ENCODE peak calls at places on chromosomes 5 and 9, in four cellular contexts. E, H, A and D are unnamed samples.

GRCh38 chr9:95752129-95752731 is 123.3 kb upstream of the ERCC6L2 start:
- DNase-seq in A (peak), H (no peak), E (no peak), D (no peak)

GRCh38 chr5:56814963-56815656 is at the start of gene MAP3K1:
- DNase-seq in H (peak), A (peak), E (peak), D (peak)

GRCh38 chr5:65102501-65102825 is 333.7 kb downstream of the CWC27 start:
- DNase-seq in A (no peak), H (no peak), E (no peak), D (peak)

GRCh38 chr5:135843571-135844337 is 9.3 kb downstream of the SLC25A48 start:
- DNase-seq in E (no peak), H (no peak), A (no peak), D (no peak)

GRCh38 chr9:36625006-36625600 is 52.4 kb downstream of the MELK start:
- DNase-seq in A (peak), E (no peak), H (peak), D (peak)

GRCh38 chr9:123749580-123750202 is 180.2 kb downstream of the DENND1A start:
- DNase-seq in E (no peak), A (no peak), H (no peak), D (no peak)

GRCh38 chr5:67012241-67012640 is 184.4 kb downstream of the CD180 start:
- DNase-seq in E (no peak), A (no peak), H (no peak), D (no peak)

GRCh38 chr9:134602547-134603362 is 38.8 kb upstream of the COL5A1 start:
- DNase-seq in A (peak), E (peak), H (peak), D (peak)

GRCh38 chr5:93681432-93681831 is 60.0 kb downstream of the POU5F2 start:
- DNase-seq in A (no peak), H (no peak), E (no peak), D (peak)

GRCh38 chr5:159403906-159404641 is 73.8 kb upstream of the IL12B start:
- DNase-seq in H (no peak), E (no peak), A (no peak), D (no peak)

GRCh38 chr5:134550271-134551214 is 25.1 kb downstream of the JADE2 start:
- DNase-seq in E (no peak), A (no peak), H (no peak), D (peak)

GRCh38 chr5:134549714-134550113 is 24.2 kb downstream of the JADE2 start:
- DNase-seq in E (no peak), H (no peak), A (no peak), D (peak)

GRCh38 chr5:134545070-134545868 is 19.8 kb downstream of the JADE2 start:
- DNase-seq in H (no peak), E (no peak), A (peak), D (no peak)

GRCh38 chr5:134547999-134548626 is 22.6 kb downstream of the JADE2 start:
- DNase-seq in A (no peak), H (no peak), E (no peak), D (no peak)

DNA sequence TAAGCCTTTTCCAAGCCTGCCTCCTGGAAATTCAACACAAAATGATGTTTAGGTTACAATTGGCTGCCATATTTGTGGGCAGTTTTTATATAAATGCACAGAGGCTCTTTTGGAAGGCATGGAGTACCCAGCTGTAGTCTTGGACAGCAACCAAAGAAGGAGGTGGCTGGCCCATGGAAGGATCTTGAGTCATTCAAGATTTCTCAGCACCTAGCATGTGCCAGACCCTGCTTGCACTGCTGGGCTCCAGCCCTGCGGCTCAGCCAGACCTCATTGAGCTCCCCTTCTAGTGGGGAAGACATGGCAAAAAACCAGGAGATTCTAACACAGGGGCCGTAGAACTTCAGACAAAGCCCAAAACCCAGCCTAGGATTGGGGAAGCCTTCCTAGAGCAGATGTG is 22.1 kb downstream of the JADE2 start:
- DNase-seq in E (no peak), H (no peak), A (no peak), D (peak)
- H3K4me3 ChIP-seq in E (no peak), H (no peak), A (no peak), D (no peak)

DNA sequence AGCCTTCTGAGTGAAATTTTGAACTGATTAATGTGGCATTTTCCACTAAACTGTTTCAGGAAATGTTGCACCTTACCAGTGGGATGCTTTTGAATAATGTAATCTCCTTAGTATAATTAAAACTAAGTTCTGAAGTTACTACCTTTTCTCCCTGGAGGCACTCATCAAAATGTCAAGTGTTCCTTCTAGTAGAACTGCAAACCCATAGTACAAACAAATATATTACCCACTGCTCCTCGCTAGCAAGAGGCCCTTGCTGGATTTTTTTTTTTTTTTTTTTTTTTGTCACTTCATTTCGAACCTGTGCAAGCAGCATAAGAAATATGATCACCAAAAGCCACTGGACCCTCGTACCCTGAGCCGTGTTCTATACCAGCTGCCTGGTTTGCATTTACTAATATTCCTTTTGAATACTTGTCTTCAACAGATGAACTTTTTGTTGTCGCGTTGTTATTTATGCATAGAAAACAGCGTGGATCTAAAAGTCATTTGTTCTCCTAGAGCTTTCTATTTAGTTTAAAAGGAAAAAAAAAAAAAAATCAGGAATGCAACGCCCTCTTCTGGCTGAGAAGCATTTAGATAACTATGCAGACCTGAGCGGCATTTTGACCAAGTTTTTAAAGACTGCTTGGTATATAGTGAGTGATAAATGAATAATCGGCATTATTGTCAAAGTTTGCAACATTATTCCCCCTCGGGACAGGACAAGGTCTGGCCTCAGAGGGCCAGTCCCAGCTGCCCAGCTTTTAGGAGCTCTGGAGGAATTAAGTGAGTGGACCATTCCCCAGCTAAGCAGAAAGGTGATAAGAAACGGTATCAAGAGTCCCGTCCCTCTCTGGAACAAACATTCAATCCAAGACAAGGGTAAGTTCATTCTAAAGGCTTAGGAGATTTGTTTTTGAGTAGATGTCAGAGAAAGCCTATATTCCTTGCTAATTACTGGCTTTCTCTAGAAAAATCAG is 162.5 kb upstream of the KIF2A start:
- DNase-seq in H (no peak), E (peak), A (no peak), D (peak)
- TF ChIP-seq CTCF in H (peak), E (peak), A (no peak), D (peak)

GRCh38 chr9:133458643-133459312 is 1.0 kb upstream of the CACFD1 start:
- DNase-seq in E (peak), H (no peak), A (no peak), D (no peak)
- H3K4me3 ChIP-seq in E (peak), H (peak), A (no peak), D (no peak)

GRCh38 chr5:77213601-77214000 is 3.1 kb downstream of the PDE8B start:
- DNase-seq in E (no peak), A (no peak), H (no peak), D (no peak)

GRCh38 chr5:77214151-77214550 is 3.7 kb downstream of the PDE8B start:
- DNase-seq in E (no peak), A (no peak), H (no peak), D (no peak)

GRCh38 chr5:77223653-77224052 is 13.2 kb downstream of the PDE8B start:
- DNase-seq in H (no peak), A (no peak), E (no peak), D (no peak)

GRCh38 chr5:77222722-77223121 is 12.2 kb downstream of the PDE8B start:
- DNase-seq in A (no peak), E (no peak), H (no peak), D (no peak)

GRCh38 chr5:77218263-77218662 is 7.8 kb downstream of the PDE8B start:
- DNase-seq in E (no peak), A (no peak), H (peak), D (no peak)
- TF ChIP-seq CTCF in E (no peak), A (no peak), H (peak), D (peak)

DNA sequence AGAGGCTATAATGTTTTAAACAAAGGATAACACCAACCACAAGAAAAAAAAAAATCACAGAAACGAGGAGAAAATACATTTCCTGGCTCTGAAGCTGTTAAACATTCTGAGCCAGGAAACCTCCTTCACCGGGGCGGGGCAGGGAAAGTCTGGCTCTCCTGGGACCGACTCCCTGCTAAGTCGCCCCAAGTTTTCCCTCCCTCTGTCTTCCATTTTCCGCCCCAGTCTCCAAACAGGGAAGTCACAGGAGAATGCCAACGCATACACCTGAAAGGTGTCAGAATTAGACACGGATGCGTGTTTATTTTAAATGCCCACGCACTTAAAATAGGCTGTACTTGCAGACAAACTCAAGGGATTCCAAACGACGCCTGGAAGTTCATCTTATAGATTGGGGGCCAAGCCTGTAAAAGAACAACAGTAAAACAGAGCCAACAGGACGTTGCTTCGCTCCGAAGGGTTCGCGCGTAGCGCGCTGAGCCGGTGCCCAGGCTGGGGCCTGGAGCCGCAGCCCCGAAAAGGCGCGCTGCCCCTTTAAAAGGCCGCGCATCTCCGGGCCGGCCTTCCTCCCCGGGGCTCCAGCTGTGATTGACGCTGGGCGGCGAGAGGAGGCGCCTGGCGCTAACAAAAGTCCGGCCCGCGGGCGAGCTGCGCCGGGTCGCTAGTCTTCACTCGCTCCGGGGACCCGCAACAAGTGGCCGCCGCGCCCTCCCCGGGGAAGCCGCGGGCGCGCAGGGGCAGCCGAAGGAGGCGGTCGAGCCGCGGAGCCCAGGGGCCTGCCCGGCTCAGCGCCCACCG is at the start of gene FBXL7:
- DNase-seq in A (peak), E (peak), H (peak), D (peak)
- H3K4me3 ChIP-seq in A (peak), E (peak), H (peak), D (peak)

GRCh38 chr9:79395691-79396558 is 175.8 kb upstream of the TLE4 start:
- DNase-seq in E (no peak), H (no peak), A (no peak), D (no peak)
- TF ChIP-seq CTCF in E (no peak), H (no peak), A (no peak), D (no peak)

GRCh38 chr5:150065346-150065745 is 21.0 kb downstream of the CSF1R start:
- DNase-seq in H (no peak), E (peak), A (peak), D (peak)

GRCh38 chr5:150063638-150064037 is 22.7 kb downstream of the CSF1R start:
- DNase-seq in A (peak), H (no peak), E (no peak), D (no peak)

GRCh38 chr5:150065886-150066285 is 20.5 kb downstream of the CSF1R start:
- DNase-seq in H (no peak), E (no peak), A (peak), D (peak)

GRCh38 chr5:150066436-150066835 is 19.9 kb downstream of the CSF1R start:
- DNase-seq in A (peak), H (no peak), E (no peak), D (no peak)

GRCh38 chr5:150064681-150065220 is 21.6 kb downstream of the CSF1R start:
- DNase-seq in A (peak), H (no peak), E (no peak), D (peak)
- H3K4me3 ChIP-seq in A (no peak), H (no peak), E (no peak), D (no peak)